ENCODE peak calls at places on chromosomes 11 and 22, in nine cellular contexts. B, Z, V, Y, U, P, L, C and T are unnamed samples.

GRCh38 chr11:130945945-130946344 is 29.7 kb upstream of the SNX19 start:
- DNase-seq in B (no peak), Z (peak; percentile 84), V (no peak), Y (peak; percentile 58), U (no peak), P (no peak), L (peak; percentile 94), C (no peak), T (no peak)

GRCh38 chr11:76839326-76839725 is 21.4 kb upstream of the ACER3 start:
- DNase-seq in B (no peak), Z (no peak), V (peak; percentile 65), Y (no peak), U (no peak), P (peak; percentile 40), L (no peak), C (no peak), T (no peak)

GRCh38 chr22:26199665-26200064 is 30.4 kb downstream of the SEZ6L start:
- DNase-seq in B (no peak), Z (no peak), V (no peak), Y (no peak), U (no peak), P (no peak), L (no peak), C (no peak), T (no peak)

GRCh38 chr11:811446-812245 is 1.9 kb downstream of the RPLP2 start:
- DNase-seq in B (no peak), Z (no peak), V (no peak), Y (no peak), U (no peak), P (no peak), L (no peak), C (no peak), T (no peak)

GRCh38 chr22:46881373-46882118 is 119.1 kb downstream of the TBC1D22A start:
- DNase-seq in B (no peak), Z (peak; percentile 70), V (no peak), Y (no peak), U (no peak), P (no peak), L (peak; percentile 73), C (no peak), T (no peak)

GRCh38 chr11:78061088-78061920 is 2.4 kb upstream of the THRSP start:
- DNase-seq in B (no peak), Z (peak; percentile 81), V (no peak), Y (peak; percentile 57), U (peak; percentile 64), P (no peak), L (no peak), C (no peak), T (no peak)

GRCh38 chr22:26573026-26573662 is 16.8 kb downstream of the TPST2 start:
- DNase-seq in B (no peak), Z (peak; percentile 64), V (no peak), Y (no peak), U (peak; percentile 34), P (peak; percentile 93), L (peak; percentile 48), C (no peak), T (peak; percentile 91)

GRCh38 chr11:1953489-1954284 is 6.6 kb downstream of the MRPL23 start:
- DNase-seq in B (peak; percentile 11), Z (no peak), V (no peak), Y (peak; percentile 16), U (no peak), P (no peak), L (no peak), C (no peak), T (peak; percentile 77)

DNA sequence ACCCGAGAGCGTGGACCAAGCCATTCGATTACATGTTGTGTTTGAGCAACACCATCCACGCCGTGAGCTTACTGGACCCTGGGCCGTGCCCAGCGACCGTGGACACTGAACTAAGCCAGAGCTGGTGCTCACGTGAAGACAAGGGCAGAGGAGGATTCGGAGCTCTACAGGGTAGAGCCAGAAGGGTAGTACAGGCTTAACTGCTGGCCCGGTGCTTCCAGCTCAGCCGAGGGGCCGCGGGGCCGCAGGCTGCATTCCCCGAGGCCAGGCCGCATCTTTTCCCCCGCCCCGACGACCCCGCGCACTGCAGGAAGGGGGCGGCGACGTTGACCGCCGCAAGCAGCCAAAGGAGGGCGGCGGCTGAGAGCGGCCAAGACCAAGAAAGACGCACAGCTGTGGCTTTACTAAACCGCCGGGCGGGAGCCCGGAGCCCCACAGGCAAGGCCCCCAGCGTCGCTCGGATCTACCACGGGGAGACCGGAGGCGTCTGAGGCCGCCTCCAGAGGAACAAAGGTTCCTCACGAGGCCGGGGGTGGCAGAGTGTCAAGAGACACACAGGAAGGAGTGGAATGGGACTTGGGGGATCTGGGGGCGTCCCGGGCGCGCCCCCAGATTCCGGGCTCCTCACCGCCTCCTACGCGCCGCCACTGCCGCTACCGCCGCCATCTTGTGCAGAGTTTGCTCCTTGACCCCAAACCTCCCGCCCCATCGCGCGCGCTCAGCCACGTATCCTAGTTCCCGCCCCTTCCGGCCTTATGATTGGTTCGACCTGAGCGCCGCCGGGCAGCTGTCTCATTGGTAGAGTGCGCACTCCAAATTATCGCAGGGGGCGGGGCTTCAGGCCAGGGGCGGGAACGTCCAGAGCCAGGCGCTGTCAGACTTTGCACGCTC is at the start of gene GANAB:
- DNase-seq in B (peak; percentile 100), Z (peak; percentile 99), V (peak; percentile 88), Y (peak; percentile 100), U (peak; percentile 99), P (peak; percentile 97), L (peak; percentile 96), C (peak; percentile 99), T (peak; percentile 99)
- TF ChIP-seq POLR2A in B (peak; percentile 78), Z (no peak), V (peak; percentile 83), Y (peak; percentile 75), U (peak; percentile 62), P (peak; percentile 97), L (peak; percentile 93), C (peak; percentile 89), T (peak; percentile 43)

GRCh38 chr11:19267567-19267966 is 26.8 kb upstream of the E2F8 start:
- DNase-seq in B (no peak), Z (no peak), V (no peak), Y (no peak), U (no peak), P (no peak), L (no peak), C (no peak), T (no peak)
- H3K4me1 ChIP-seq in B (no peaks in the 10 kb centered on the region), Z (peaks cover 4% of the 10 kb centered on the region), V (no peaks in the 10 kb centered on the region), Y (no peaks in the 10 kb centered on the region), U (no peaks in the 10 kb centered on the region), P (no peaks in the 10 kb centered on the region), L (no peaks in the 10 kb centered on the region), C (no peaks in the 10 kb centered on the region), T (no peaks in the 10 kb centered on the region)

DNA sequence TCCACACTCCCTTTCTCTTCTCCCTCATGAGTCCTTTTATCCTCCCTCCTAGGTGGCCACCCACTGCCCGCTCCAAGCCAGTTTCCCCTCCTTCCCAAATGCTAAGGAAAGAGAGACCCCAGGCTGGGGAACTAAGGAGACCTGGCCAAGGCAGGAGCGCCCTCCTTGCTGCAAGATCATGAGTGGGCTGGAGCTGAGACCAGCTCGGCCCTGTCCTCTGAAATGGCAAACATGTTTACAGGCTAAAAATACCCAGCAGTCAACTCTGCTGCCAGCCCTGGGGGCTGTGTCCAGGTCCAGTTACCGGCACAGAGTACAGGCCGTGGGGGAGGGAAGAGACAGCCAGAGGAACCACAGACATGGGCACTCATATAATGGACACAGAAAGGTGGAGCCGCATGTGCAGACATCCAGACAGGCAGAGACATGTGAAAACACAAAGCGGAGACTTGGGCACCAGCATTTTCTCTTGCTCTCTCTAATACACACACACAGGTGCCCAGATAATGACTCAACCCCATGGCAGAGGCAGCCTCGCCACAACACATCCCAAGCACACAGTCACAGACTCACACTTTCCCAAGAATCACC is 1.2 kb upstream of the AHNAK start:
- DNase-seq in B (no peak), Z (peak; percentile 80), V (no peak), Y (peak; percentile 89), U (peak; percentile 51), P (peak; percentile 37), L (no peak), C (peak; percentile 48), T (no peak)
- TF ChIP-seq POLR2A in B (peak; percentile 35), Z (no peak), V (no peak), Y (peak; percentile 46), U (no peak), P (no peak), L (no peak), C (no peak), T (no peak)

GRCh38 chr11:117057317-117057716 is 40.9 kb downstream of the SIK3 start:
- DNase-seq in B (no peak), Z (no peak), V (no peak), Y (no peak), U (no peak), P (no peak), L (no peak), C (no peak), T (no peak)
- H3K4me1 ChIP-seq in B (peaks cover 16% of the 10 kb centered on the region), Z (peaks cover 15% of the 10 kb centered on the region), V (no peaks in the 10 kb centered on the region), Y (no peaks in the 10 kb centered on the region), U (peaks cover 14% of the 10 kb centered on the region), P (peaks cover 17% of the 10 kb centered on the region), L (peaks cover 9% of the 10 kb centered on the region), C (peaks cover 7% of the 10 kb centered on the region), T (peaks cover 37% of the 10 kb centered on the region)

GRCh38 chr22:45196926-45197605 is 33.3 kb downstream of the NUP50 start:
- DNase-seq in B (no peak), Z (no peak), V (no peak), Y (no peak), U (no peak), P (no peak), L (no peak), C (no peak), T (peak; percentile 64)
- TF ChIP-seq POLR2A in B (no peak), Z (no peak), V (no peak), Y (no peak), U (no peak), P (no peak), L (no peak), C (no peak), T (no peak)